ENCODE peak calls at places on chromosomes 12 and 14, in nine cellular contexts. K is lower lobe of right lung; R is psoas muscle; U is CD8-positive, alpha-beta T cell; W is heart left ventricle; Y is naive thymus-derived CD4-positive, alpha-beta T cell; D is upper lobe of left lung; X is lung; S is heart right ventricle. H is an unnamed sample.

GRCh38 chr14:85085981-85086380 is 444.0 kb upstream of the FLRT2 start:
- ATAC-seq in S (no peak), Y (no peak), R (no peak), D (no peak), X (no peak), K (no peak), U (no peak), W (no peak), H (no peak)

GRCh38 chr12:26054383-26054782 is 70.5 kb downstream of the BHLHE41 start:
- ATAC-seq in W (no peak), K (no peak), X (no peak), Y (no peak), S (no peak), U (no peak), R (no peak), D (no peak), H (no peak)

GRCh38 chr14:23550827-23551265 is 719 bp downstream of the ZFHX2 start:
- ATAC-seq in K (peak; percentile 28), S (peak; percentile 27), D (peak; percentile 3), R (peak; percentile 18), U (no peak), W (no peak), X (peak; percentile 6), Y (no peak), H (no peak)

GRCh38 chr12:106919910-106920544 is 35.7 kb upstream of the TMEM263 start:
- ATAC-seq in R (no peak), K (peak; percentile 59), X (no peak), U (no peak), W (no peak), Y (peak; percentile 60), S (no peak), D (no peak), H (no peak)

GRCh38 chr14:68144051-68144681 is 324.6 kb downstream of the RAD51B start:
- ATAC-seq in R (peak; percentile 40), Y (no peak), X (no peak), W (peak; percentile 72), K (peak; percentile 9), D (peak; percentile 71), S (peak; percentile 56), U (no peak), H (peak; percentile 91)

GRCh38 chr14:77187649-77188012 is 6.0 kb downstream of the TMEM63C start:
- ATAC-seq in S (no peak), R (no peak), U (no peak), W (no peak), Y (no peak), D (no peak), K (no peak), X (no peak), H (no peak)

GRCh38 chr14:21795456-21795855 is 121.8 kb upstream of the OR4E1 start:
- ATAC-seq in X (no peak), S (no peak), D (no peak), Y (no peak), K (no peak), W (no peak), U (no peak), R (no peak), H (no peak)

GRCh38 chr12:12086975-12087692 is 16.4 kb downstream of the BCL2L14 start:
- ATAC-seq in Y (no peak), R (no peak), S (no peak), X (no peak), K (no peak), W (no peak), U (no peak), D (no peak), H (no peak)

GRCh38 chr12:1130571-1130970 is 139.5 kb downstream of the ERC1 start:
- ATAC-seq in R (no peak), X (no peak), D (no peak), S (no peak), K (peak; percentile 72), W (no peak), Y (no peak), U (no peak), H (no peak)

GRCh38 chr12:13339538-13339937 is 143.0 kb downstream of the EMP1 start:
- ATAC-seq in D (no peak), Y (no peak), R (no peak), X (no peak), K (no peak), U (no peak), W (no peak), S (no peak), H (no peak)

GRCh38 chr14:24298892-24299254 is 707 bp downstream of the DHRS1 start:
- ATAC-seq in X (peak; percentile 2), U (peak; percentile 9), S (peak; percentile 3), W (no peak), K (peak; percentile 35), R (peak; percentile 29), D (peak; percentile 50), Y (peak; percentile 6), H (peak; percentile 14)

GRCh38 chr14:34650786-34651584 is 21.0 kb upstream of the SNX6 start:
- ATAC-seq in S (peak; percentile 91), D (no peak), W (no peak), R (peak; percentile 42), Y (no peak), K (no peak), X (peak; percentile 74), U (no peak), H (peak; percentile 84)

GRCh38 chr12:8697120-8697475 is 693 bp upstream of the RIMKLB start:
- ATAC-seq in D (peak; percentile 12), U (peak; percentile 24), Y (peak; percentile 23), X (peak; percentile 1), W (no peak), S (peak; percentile 8), K (peak; percentile 49), R (peak; percentile 9), H (peak; percentile 8)

GRCh38 chr14:55388160-55388559 is 23.5 kb downstream of the ATG14 start:
- ATAC-seq in X (no peak), U (no peak), W (no peak), K (no peak), D (no peak), R (peak; percentile 66), S (no peak), Y (no peak), H (no peak)

GRCh38 chr14:89365071-89365801 is 51.8 kb downstream of the FOXN3 start:
- ATAC-seq in R (no peak), K (peak; percentile 70), S (peak; percentile 68), D (no peak), Y (peak; percentile 96), X (peak; percentile 63), W (no peak), U (peak; percentile 92), H (peak; percentile 31)
- H3K4me3 ChIP-seq in R (no peak overlapping the region), K (peak overlapping the region; percentile 13), S (no peak overlapping the region), D (no peak overlapping the region), Y (peak overlapping the region; percentile 20), X (no peak overlapping the region), W (no peak overlapping the region), U (peak overlapping the region; percentile 36), H (no peak overlapping the region)

DNA sequence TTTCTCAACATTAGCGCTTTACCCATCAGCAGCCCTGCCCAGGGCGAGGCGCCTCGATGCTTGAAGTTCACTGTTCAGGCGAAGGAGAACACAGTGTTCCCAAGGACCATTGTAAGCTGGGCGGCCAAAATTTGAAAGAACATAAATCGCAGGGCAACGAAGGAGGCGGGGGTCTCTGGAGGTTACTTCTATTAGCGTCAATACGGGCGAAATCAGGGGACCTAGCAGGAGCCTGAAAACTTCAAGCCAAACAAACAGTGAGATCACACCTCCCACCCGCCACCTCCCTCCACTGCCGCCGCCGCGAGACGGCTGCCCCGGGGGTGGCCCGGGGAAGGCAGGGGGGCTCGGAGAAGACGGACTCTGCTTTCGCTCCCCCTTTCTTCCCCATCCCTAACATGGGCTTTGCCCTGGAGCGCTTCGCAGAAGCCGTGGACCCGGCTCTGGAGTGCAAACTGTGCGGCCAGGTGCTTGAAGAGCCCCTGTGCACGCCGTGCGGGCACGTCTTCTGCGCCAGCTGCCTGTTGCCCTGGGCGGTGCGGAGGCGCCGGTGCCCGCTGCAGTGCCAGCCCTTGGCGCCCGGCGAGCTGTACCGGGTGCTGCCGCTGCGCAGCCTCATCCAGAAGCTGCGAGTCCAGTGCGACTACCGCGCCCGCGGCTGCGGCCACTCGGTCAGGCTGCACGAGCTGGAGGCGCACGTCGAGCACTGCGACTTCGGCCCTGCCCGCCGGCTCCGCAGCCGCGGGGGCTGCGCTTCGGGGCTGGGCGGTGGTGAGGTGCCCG is at the start of gene PDZRN4:
- ATAC-seq in X (no peak), R (no peak), U (no peak), D (peak; percentile 61), W (no peak), Y (no peak), S (peak; percentile 51), K (peak; percentile 68), H (peak; percentile 46)
- H3K4me3 ChIP-seq in X (peak within 1 kb of the TSS; percentile 4), R (peak within 1 kb of the TSS; percentile 51), U (no peak within 1 kb of the TSS), D (peak within 1 kb of the TSS; percentile 29), W (peak within 1 kb of the TSS; percentile 7), Y (no peak within 1 kb of the TSS), S (peak within 1 kb of the TSS; percentile 39), K (peak within 1 kb of the TSS; percentile 43), H (peak within 1 kb of the TSS; percentile 50)

GRCh38 chr14:92035890-92036289 is 4.0 kb downstream of the TRIP11 start:
- ATAC-seq in W (no peak), D (no peak), R (no peak), X (no peak), U (no peak), Y (no peak), K (no peak), S (no peak), H (no peak)
- H3K4me3 ChIP-seq in W (no peak overlapping the region), D (no peak overlapping the region), R (no peak overlapping the region), X (no peak overlapping the region), U (no peak overlapping the region), Y (no peak overlapping the region), K (no peak overlapping the region), S (no peak overlapping the region), H (no peak overlapping the region)

GRCh38 chr12:47396902-47397663 is 308.7 kb downstream of the RPAP3 start:
- ATAC-seq in D (no peak), K (peak; percentile 14), X (no peak), R (no peak), W (no peak), Y (peak; percentile 34), U (peak; percentile 41), S (no peak), H (no peak)
- H3K4me3 ChIP-seq in D (no peak overlapping the region), K (no peak overlapping the region), X (no peak overlapping the region), R (no peak overlapping the region), W (no peak overlapping the region), Y (peak overlapping the region; percentile 20), U (no peak overlapping the region), S (no peak overlapping the region), H (no peak overlapping the region)

GRCh38 chr12:76891609-76892008 is 12.8 kb upstream of the CSRP2 start:
- ATAC-seq in D (no peak), W (no peak), S (no peak), X (no peak), Y (no peak), K (no peak), U (no peak), R (no peak), H (no peak)
- H3K4me3 ChIP-seq in D (no peak overlapping the region), W (no peak overlapping the region), S (no peak overlapping the region), X (no peak overlapping the region), Y (no peak overlapping the region), K (no peak overlapping the region), U (no peak overlapping the region), R (no peak overlapping the region), H (no peak overlapping the region)